ENCODE peak calls at places on chromosome 6, in eight cellular contexts. J, G, Z, V, K, Y, R and S are unnamed samples.

GRCh38 chr6:134171517-134171916 is 119.1 kb upstream of the SLC2A12 start:
- DNase-seq in V (no peak), Z (no peak), Y (no peak), K (no peak), J (no peak), G (no peak), R (peak), S (no peak)

GRCh38 chr6:39887692-39888450 is 46.4 kb downstream of the MOCS1 start:
- DNase-seq in R (peak), Z (peak), G (peak), K (peak), J (peak), Y (peak), V (no peak), S (peak)

GRCh38 chr6:16524380-16524707 is 236.9 kb downstream of the ATXN1 start:
- DNase-seq in Y (no peak), J (no peak), V (no peak), R (no peak), G (no peak), Z (no peak), K (no peak), S (no peak)

GRCh38 chr6:70396796-70397729 is 16.2 kb upstream of the FAM135A start:
- DNase-seq in V (peak), Z (no peak), J (no peak), R (no peak), K (no peak), Y (no peak), G (no peak), S (no peak)

GRCh38 chr6:37868447-37868825 is 48.9 kb downstream of the ZFAND3 start:
- DNase-seq in V (no peak), G (no peak), K (no peak), Y (no peak), J (peak), R (no peak), Z (no peak), S (no peak)

GRCh38 chr6:44933113-44933512 is 395.0 kb upstream of the RUNX2 start:
- DNase-seq in Z (no peak), R (no peak), Y (no peak), J (no peak), G (no peak), K (no peak), V (no peak), S (no peak)

GRCh38 chr6:70277480-70277879 is 25.4 kb downstream of the COL9A1 start:
- DNase-seq in J (no peak), V (no peak), Z (no peak), Y (no peak), K (peak), R (no peak), G (peak), S (no peak)

GRCh38 chr6:8085053-8085511 is 17.3 kb downstream of the EEF1E1 start:
- DNase-seq in Z (no peak), R (peak), G (peak), J (peak), K (no peak), V (no peak), Y (no peak), S (no peak)

GRCh38 chr6:36820700-36821580 is 18.3 kb downstream of the CPNE5 start:
- DNase-seq in Y (no peak), R (peak), K (no peak), G (peak), V (no peak), Z (no peak), J (peak), S (no peak)

GRCh38 chr6:164337024-164337924 is 922.8 kb downstream of the QKI start:
- DNase-seq in V (no peak), J (no peak), G (no peak), Z (no peak), Y (no peak), R (no peak), K (no peak), S (no peak)

GRCh38 chr6:117776441-117776840 is 101.2 kb downstream of the NUS1 start:
- DNase-seq in J (no peak), G (no peak), Y (no peak), R (no peak), Z (no peak), V (peak), K (no peak), S (no peak)

GRCh38 chr6:71289039-71289801 is 609 bp downstream of the OGFRL1 start:
- DNase-seq in G (no peak), K (no peak), Y (peak), Z (no peak), J (no peak), V (peak), R (peak), S (no peak)

GRCh38 chr6:167267896-167268528 is 23.1 kb upstream of the UNC93A start:
- DNase-seq in K (no peak), G (no peak), R (no peak), Y (no peak), Z (no peak), J (no peak), V (no peak), S (no peak)

GRCh38 chr6:156776470-156776840 is 723 bp upstream of the ARID1B start:
- DNase-seq in Z (peak), Y (no peak), R (no peak), K (no peak), V (peak), J (no peak), G (no peak), S (no peak)

GRCh38 chr6:23308166-23308565 is 738.8 kb downstream of the HDGFL1 start:
- DNase-seq in G (no peak), R (no peak), Y (no peak), J (no peak), V (no peak), K (no peak), Z (no peak), S (no peak)

GRCh38 chr6:160505970-160506369 is 157.8 kb downstream of the SLC22A3 start:
- DNase-seq in R (peak), Z (no peak), G (no peak), V (no peak), Y (no peak), K (no peak), J (no peak), S (no peak)

GRCh38 chr6:119986934-119987549 is 637.5 kb upstream of the MAN1A1 start:
- DNase-seq in K (no peak), V (no peak), Y (no peak), J (no peak), G (no peak), Z (no peak), R (no peak), S (no peak)

GRCh38 chr6:25062070-25062811 is 126.5 kb upstream of the RIPOR2 start:
- DNase-seq in Z (no peak), K (no peak), R (no peak), J (no peak), G (no peak), Y (no peak), V (no peak), S (no peak)

GRCh38 chr6:34350100-34350936 is 42.2 kb downstream of the NUDT3 start:
- DNase-seq in G (no peak), V (no peak), J (no peak), Z (no peak), R (no peak), Y (no peak), K (no peak), S (no peak)

GRCh38 chr6:12587096-12587495 is 129.5 kb upstream of the PHACTR1 start:
- DNase-seq in R (no peak), Y (no peak), V (no peak), G (no peak), J (no peak), K (no peak), Z (no peak), S (no peak)

GRCh38 chr6:160137989-160138835 is 16.6 kb downstream of the SLC22A1 start:
- DNase-seq in Y (peak), Z (peak), R (peak), J (peak), K (peak), G (peak), V (peak), S (peak)

GRCh38 chr6:39490120-39490519 is 167.6 kb upstream of the KCNK16 start:
- DNase-seq in V (no peak), J (no peak), G (no peak), K (no peak), Z (no peak), R (no peak), Y (no peak), S (no peak)

GRCh38 chr6:143135797-143136561 is 75.3 kb downstream of the AIG1 start:
- DNase-seq in Y (no peak), J (no peak), K (no peak), G (no peak), Z (no peak), V (no peak), R (no peak), S (no peak)

GRCh38 chr6:100460650-100461204 is 4.0 kb downstream of the SIM1 start:
- DNase-seq in Y (no peak), V (no peak), Z (no peak), J (peak), K (no peak), R (no peak), G (no peak), S (no peak)

GRCh38 chr6:10411915-10412164 is 3.0 kb downstream of the TFAP2A start:
- DNase-seq in R (peak), G (no peak), Z (peak), V (no peak), Y (peak), K (no peak), J (no peak), S (no peak)

GRCh38 chr6:150627154-150627553 is 27.5 kb downstream of the PLEKHG1 start:
- DNase-seq in Z (no peak), K (no peak), Y (no peak), V (no peak), R (no peak), J (no peak), G (no peak), S (no peak)

GRCh38 chr6:118844915-118845314 is 49.0 kb upstream of the ASF1A start:
- DNase-seq in Z (no peak), R (no peak), V (no peak), Y (no peak), K (no peak), J (no peak), G (no peak), S (no peak)

GRCh38 chr6:91653954-91654843 is 1067.3 kb upstream of the MAP3K7 start:
- DNase-seq in J (no peak), G (no peak), Z (no peak), Y (no peak), V (no peak), R (no peak), K (no peak), S (no peak)

GRCh38 chr6:107318100-107318736 is 141.1 kb downstream of the PDSS2 start:
- DNase-seq in K (peak), J (peak), V (peak), Z (peak), Y (no peak), G (no peak), R (peak), S (no peak)

GRCh38 chr6:123913858-123914257 is 110.2 kb downstream of the NKAIN2 start:
- DNase-seq in R (no peak), G (no peak), K (no peak), Y (no peak), V (no peak), J (no peak), Z (no peak), S (no peak)

GRCh38 chr6:43950206-43950605 is 177.0 kb downstream of the MRPL14 start:
- DNase-seq in K (no peak), Z (no peak), R (no peak), J (no peak), V (no peak), Y (no peak), G (no peak), S (peak)

GRCh38 chr6:33717857-33718552 is 6.5 kb upstream of the UQCC2 start:
- DNase-seq in J (no peak), R (no peak), Y (no peak), G (no peak), Z (no peak), V (no peak), K (peak), S (no peak)

GRCh38 chr6:116405147-116405546 is 34.4 kb downstream of the DSE start:
- DNase-seq in R (no peak), Y (no peak), K (peak), Z (peak), V (no peak), G (no peak), J (no peak), S (no peak)

GRCh38 chr6:27145731-27146455 is 101.6 kb upstream of the PRSS16 start:
- DNase-seq in K (peak), R (peak), V (peak), Z (peak), G (peak), J (no peak), Y (peak), S (no peak)

GRCh38 chr6:97870273-97870672 is 587.3 kb upstream of the MMS22L start:
- DNase-seq in J (no peak), Y (no peak), K (no peak), Z (no peak), G (no peak), R (no peak), V (no peak), S (no peak)

GRCh38 chr6:170476360-170476759 is 76.7 kb downstream of the PSMB1 start:
- DNase-seq in Z (no peak), J (no peak), G (no peak), R (peak), K (no peak), V (peak), Y (no peak), S (no peak)

GRCh38 chr6:131954775-131955107 is 3.6 kb upstream of the CCN2 start:
- DNase-seq in Z (no peak), R (peak), Y (peak), K (peak), J (peak), G (peak), V (no peak), S (no peak)

GRCh38 chr6:125985522-125985921 is 818 bp upstream of the TRMT11 start:
- DNase-seq in Y (no peak), Z (no peak), V (no peak), G (no peak), K (no peak), J (no peak), R (no peak), S (no peak)